ENCODE peak calls at places on chromosomes 7 and 10, in four cellular contexts. P, W, T and R are unnamed samples.

GRCh38 chr7:46791180-46791579 is 790.7 kb downstream of the TNS3 start:
- DNase-seq in P (no peak), W (no peak), T (no peak), R (no peak)

GRCh38 chr10:111081595-111081994 is 4.8 kb downstream of the ADRA2A start:
- DNase-seq in P (no peak), W (no peak), T (no peak), R (no peak)

GRCh38 chr10:130739757-130740145 is 571.8 kb downstream of the TCERG1L start:
- DNase-seq in P (no peak), W (no peak), T (no peak), R (no peak)

GRCh38 chr7:100822236-100823139 is 4.8 kb downstream of the EPHB4 start:
- DNase-seq in P (no peak), W (no peak), T (no peak), R (no peak)

GRCh38 chr10:69802424-69803161 is 887 bp downstream of the COL13A1 start:
- DNase-seq in P (no peak), W (no peak), T (no peak), R (no peak)

GRCh38 chr10:129855836-129856563 is 108.1 kb downstream of the EBF3 start:
- DNase-seq in P (no peak), W (no peak), T (no peak), R (no peak)

GRCh38 chr7:140863867-140864266 is 60.9 kb downstream of the BRAF start:
- DNase-seq in P (no peak), W (no peak), T (no peak), R (no peak)

GRCh38 chr10:45001382-45002148 is 842 bp downstream of the ZNF22 start:
- DNase-seq in P (peak), W (no peak), T (no peak), R (peak)

GRCh38 chr7:129311429-129311828 is 86.6 kb downstream of the AHCYL2 start:
- DNase-seq in P (no peak), W (no peak), T (no peak), R (no peak)

GRCh38 chr10:22722770-22723169 is 8.4 kb upstream of the PIP4K2A start:
- DNase-seq in P (no peak), W (no peak), T (no peak), R (no peak)

GRCh38 chr10:126702181-126702580 is 31.7 kb upstream of the C10orf90 start:
- DNase-seq in P (no peak), W (no peak), T (no peak), R (no peak)

GRCh38 chr7:120988591-120989299 is at the start of gene CPED1:
- DNase-seq in P (peak), W (peak), T (no peak), R (no peak)

GRCh38 chr10:70272925-70273316 is 10.9 kb downstream of the NPFFR1 start:
- DNase-seq in P (peak), W (no peak), T (no peak), R (peak)

GRCh38 chr10:3666525-3667302 is 118.3 kb downstream of the KLF6 start:
- DNase-seq in P (no peak), W (no peak), T (no peak), R (no peak)

GRCh38 chr10:77158666-77159065 is 478.9 kb downstream of the KCNMA1 start:
- DNase-seq in P (no peak), W (no peak), T (no peak), R (no peak)

GRCh38 chr7:106369349-106369748 is 84.6 kb upstream of the NAMPT start:
- DNase-seq in P (no peak), W (no peak), T (no peak), R (no peak)

GRCh38 chr7:39589323-39590111 is 23.3 kb downstream of the YAE1 start:
- DNase-seq in P (peak), W (no peak), T (peak), R (peak)

GRCh38 chr7:7183061-7183832 is 903 bp downstream of the C1GALT1 start:
- DNase-seq in P (peak), W (no peak), T (no peak), R (no peak)

GRCh38 chr7:157514306-157514705 is 177.5 kb downstream of the DNAJB6 start:
- DNase-seq in P (no peak), W (no peak), T (no peak), R (no peak)

DNA sequence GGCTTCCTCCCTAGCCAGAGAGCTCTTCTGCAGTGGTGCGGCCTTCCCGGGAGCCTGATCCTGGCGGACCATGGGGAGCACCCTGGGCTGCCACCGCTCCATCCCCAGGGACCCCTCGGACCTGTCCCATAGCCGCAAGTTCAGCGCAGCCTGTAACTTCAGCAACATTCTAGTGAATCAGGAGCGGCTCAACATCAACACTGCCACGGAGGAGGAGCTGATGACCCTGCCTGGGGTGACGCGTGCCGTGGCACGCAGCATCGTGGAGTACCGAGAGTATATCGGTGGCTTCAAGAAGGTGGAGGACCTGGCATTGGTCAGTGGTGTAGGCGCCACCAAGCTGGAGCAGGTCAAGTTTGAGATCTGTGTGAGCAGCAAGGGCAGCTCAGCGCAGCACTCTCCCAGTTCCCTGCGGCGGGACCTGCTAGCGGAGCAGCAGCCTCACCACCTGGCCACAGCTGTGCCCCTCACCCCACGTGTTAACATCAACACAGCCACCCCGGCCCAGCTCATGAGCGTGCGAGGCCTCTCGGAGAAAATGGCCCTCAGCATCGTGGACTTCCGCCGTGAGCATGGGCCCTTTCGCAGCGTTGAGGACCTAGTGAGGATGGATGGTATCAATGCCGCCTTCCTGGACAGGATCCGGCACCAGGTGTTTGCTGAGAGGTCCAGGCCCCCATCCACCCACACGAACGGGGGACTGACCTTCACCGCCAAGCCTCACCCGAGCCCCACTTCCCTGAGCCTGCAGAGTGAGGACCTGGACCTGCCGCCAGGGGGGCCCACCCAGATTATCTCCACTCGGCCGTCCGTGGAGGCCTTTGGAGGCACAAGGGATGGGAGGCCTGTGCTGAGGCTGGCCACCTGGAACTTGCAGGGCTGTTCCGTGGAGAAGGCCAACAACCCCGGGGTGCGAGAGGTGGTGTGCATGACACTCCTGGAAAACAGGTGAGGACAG is 1.5 kb downstream of the EEPD1 start:
- DNase-seq in P (no peak), W (no peak), T (no peak), R (no peak)
- TF ChIP-seq RAD21 in P (no peak), W (no peak), T (no peak), R (no peak)

GRCh38 chr7:25860206-25860881 is 291.7 kb upstream of the NFE2L3 start:
- DNase-seq in P (peak), W (no peak), T (no peak), R (no peak)
- TF ChIP-seq ATF2 in P (no peak), W (no peak), T (no peak), R (no peak)

DNA sequence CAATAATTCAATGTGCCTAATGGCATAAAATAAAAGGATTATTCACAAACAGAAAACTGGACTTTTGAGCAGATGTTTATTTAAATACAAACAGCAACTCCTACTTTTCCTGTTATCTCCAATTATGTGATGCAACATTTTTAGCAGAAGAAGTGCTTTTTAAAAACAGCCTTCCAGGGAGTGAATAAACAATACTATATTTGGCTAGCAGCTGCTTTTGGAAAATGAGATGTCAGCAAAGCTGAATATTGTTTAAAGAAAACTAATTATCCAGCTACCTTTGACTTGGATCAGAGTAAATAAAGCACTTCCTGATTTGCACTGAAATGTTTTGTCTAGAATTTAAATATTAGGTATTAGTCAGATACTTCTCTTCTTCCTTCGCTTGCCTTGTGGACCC is 23.3 kb downstream of the CDK1 start:
- DNase-seq in P (no peak), W (peak), T (no peak), R (no peak)
- TF ChIP-seq RAD21 in P (no peak), W (no peak), T (no peak), R (no peak)

GRCh38 chr10:133458710-133459453 is 5.1 kb downstream of the SCART1 start:
- DNase-seq in P (no peak), W (no peak), T (no peak), R (no peak)
- TF ChIP-seq ATF2 in P (no peak), W (no peak), T (no peak), R (no peak)

DNA sequence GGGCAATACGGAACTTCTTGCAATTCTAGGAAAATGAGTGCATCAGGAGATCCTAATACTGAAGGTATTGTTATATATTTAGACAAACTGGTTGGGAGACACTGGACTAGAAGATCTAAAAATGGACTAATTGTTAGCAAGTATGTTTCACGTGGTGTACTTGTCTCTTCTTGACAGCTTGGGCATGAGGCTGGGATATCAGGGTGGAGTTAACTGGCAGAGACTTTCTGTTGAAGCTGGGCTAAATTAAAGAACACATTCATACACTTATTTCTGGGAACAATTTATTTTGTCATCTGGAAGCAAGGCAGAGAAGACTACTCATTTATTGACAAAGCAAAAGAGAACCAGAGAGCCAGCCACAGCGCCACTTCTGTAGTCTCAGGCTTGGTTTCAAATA is 25.9 kb downstream of the TYW1 start:
- DNase-seq in P (no peak), W (no peak), T (no peak), R (no peak)
- TF ChIP-seq RAD21 in P (no peak), W (no peak), T (no peak), R (no peak)

DNA sequence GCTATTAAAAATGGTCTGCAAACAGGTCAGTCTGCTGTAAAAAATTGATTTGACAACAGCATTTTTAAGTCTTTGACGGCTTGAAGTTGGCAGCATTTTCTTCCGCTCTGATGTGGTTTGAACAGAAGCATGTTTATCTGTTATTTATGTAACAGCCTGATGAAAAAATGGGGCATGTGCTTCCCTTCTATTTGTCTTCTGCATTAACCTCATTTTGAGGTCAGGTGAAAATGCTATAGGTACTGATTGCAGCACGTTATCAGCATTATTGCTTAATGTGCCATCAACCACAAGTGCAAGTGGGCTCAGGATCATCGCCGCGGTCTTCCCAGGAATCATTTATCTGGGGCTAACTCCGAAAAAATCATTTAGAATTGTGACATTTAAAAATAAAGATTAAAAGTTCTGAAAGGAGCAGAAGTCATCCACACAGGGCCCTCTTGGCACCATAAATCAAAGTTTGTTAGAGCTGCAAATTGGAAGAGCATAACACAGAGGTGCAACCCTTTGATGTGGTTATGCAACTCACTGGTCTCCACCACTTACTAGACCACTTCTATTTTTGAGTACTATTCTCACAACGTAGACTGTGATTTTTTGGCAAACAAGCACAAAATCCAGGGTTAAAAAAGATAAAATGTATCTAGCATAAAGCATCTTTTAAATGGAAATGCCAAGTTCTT is 307.6 kb downstream of the MDFIC start:
- DNase-seq in P (no peak), W (peak), T (no peak), R (no peak)
- TF ChIP-seq ATF2 in P (no peak), W (no peak), T (no peak), R (peak)